ENCODE peak calls at places on chromosome 19, in six cellular contexts. P is kidney tubule cell; F is glutamatergic neuron; V is Calu3; H is stimulated activated CD4-positive, alpha-beta T cell treated with anti-CD3 and anti-CD28 coated beads, Interleukin-1b, Interleukin-23, amount 100 ng/mL, for 1 hour; S is D341Med. L is an unnamed sample.

GRCh38 chr19:6103217-6103644 is 7.1 kb downstream of the RFX2 start:
- DNase-seq in P (peak), F (no peak), V (no peak), H (no peak), S (no peak), L (peak)

GRCh38 chr19:8335343-8336071 is 7.6 kb downstream of the KANK3 start:
- DNase-seq in P (no peak), F (peak), V (peak), H (no peak), S (peak), L (no peak)

GRCh38 chr19:1171755-1172352 is 2.2 kb downstream of the SBNO2 start:
- DNase-seq in P (peak), F (peak), V (no peak), H (no peak), S (no peak), L (peak)

GRCh38 chr19:33470040-33470330 is 51.6 kb downstream of the PEPD start:
- DNase-seq in P (no peak), F (no peak), V (no peak), H (no peak), S (no peak), L (no peak)

GRCh38 chr19:36207605-36208252 is 6.7 kb downstream of the ZNF565 start:
- DNase-seq in P (no peak), F (no peak), V (no peak), H (no peak), S (no peak), L (no peak)

GRCh38 chr19:46613525-46613924 is 11.4 kb downstream of the PTGIR start:
- DNase-seq in P (no peak), F (no peak), V (no peak), H (no peak), S (no peak), L (no peak)

GRCh38 chr19:3668331-3669133 is 31.7 kb downstream of the PIP5K1C start:
- DNase-seq in P (no peak), F (no peak), V (no peak), H (no peak), S (no peak), L (peak)

GRCh38 chr19:3369337-3370213 is 3.2 kb downstream of the NFIC start:
- DNase-seq in P (peak), F (no peak), V (no peak), H (no peak), S (peak), L (peak)

L was measured in epithelial cell of esophagus.